ENCODE peak calls at places on chromosome 15, in six cellular contexts. L is astrocyte; G is activated CD8-positive, alpha-beta memory T cell treated with anti-CD3 and anti-CD28 coated beads, Interleukin-2, amount 50 U/mL, for 4 hours; K is tibial artery; C is NCI-H2081 treated with DMSO at 0.1 percent for 48 hours; B is iris pigment epithelial cell. F is an unnamed sample.

GRCh38 chr15:77528290-77528967 is 104.3 kb downstream of the LINGO1 start:
- DNase-seq in K (peak; percentile 31), B (no peak), C (no peak), L (no peak), G (no peak), F (no peak)

GRCh38 chr15:64574220-64574994 is 114.0 kb downstream of the ZNF609 start:
- DNase-seq in B (peak; percentile 81), L (peak; percentile 39), C (no peak), K (no peak), G (no peak), F (peak; percentile 58)

GRCh38 chr15:57377478-57377847 is 1.2 kb downstream of the CGNL1 start:
- DNase-seq in G (no peak), C (no peak), K (no peak), L (no peak), B (no peak), F (no peak)

GRCh38 chr15:77507911-77508310 is 87.2 kb downstream of the HMG20A start:
- DNase-seq in G (no peak), L (peak; percentile 67), K (no peak), B (peak; percentile 58), C (no peak), F (no peak)

GRCh38 chr15:69760890-69761568 is 308.4 kb downstream of the RPLP1 start:
- DNase-seq in K (peak; percentile 88), L (peak; percentile 99), C (no peak), B (peak; percentile 99), G (peak; percentile 77), F (peak; percentile 98)

GRCh38 chr15:67109141-67110034 is 44.0 kb downstream of the SMAD3 start:
- DNase-seq in L (peak; percentile 100), K (peak; percentile 83), G (no peak), C (no peak), B (peak; percentile 98), F (peak; percentile 98)

GRCh38 chr15:72481015-72481659 is 7.0 kb downstream of the ARIH1 start:
- DNase-seq in L (no peak), K (no peak), B (no peak), C (no peak), G (no peak), F (no peak)

GRCh38 chr15:67968564-67969440 is 85.3 kb upstream of the PIAS1 start:
- DNase-seq in C (no peak), B (no peak), G (no peak), L (no peak), K (no peak), F (no peak)

GRCh38 chr15:48963524-48964113 is at the start of gene SHC4:
- DNase-seq in C (peak; percentile 53), B (peak; percentile 87), K (peak; percentile 75), G (no peak), L (peak; percentile 73), F (peak; percentile 86)

GRCh38 chr15:64947211-64947610 is 35.5 kb downstream of the ANKDD1A start:
- DNase-seq in G (no peak), L (no peak), C (no peak), K (no peak), B (no peak), F (no peak)

GRCh38 chr15:62270216-62270921 is 105.3 kb upstream of the C2CD4B start:
- DNase-seq in C (no peak), G (no peak), B (no peak), K (no peak), L (no peak), F (no peak)

GRCh38 chr15:48507416-48508065 is 138.0 kb downstream of the FBN1 start:
- DNase-seq in G (no peak), K (no peak), L (peak; percentile 45), C (no peak), B (peak; percentile 81), F (peak; percentile 59)

GRCh38 chr15:41908681-41909461 is 15.0 kb upstream of the SPTBN5 start:
- DNase-seq in G (no peak), C (no peak), B (no peak), L (no peak), K (no peak), F (no peak)

GRCh38 chr15:64355559-64356442 is at the start of gene CSNK1G1:
- DNase-seq in B (peak; percentile 98), G (peak; percentile 93), K (peak; percentile 96), L (peak; percentile 95), C (peak; percentile 81), F (peak; percentile 98)

GRCh38 chr15:80839764-80840130 is 60.6 kb downstream of the CEMIP start:
- DNase-seq in L (no peak), G (no peak), K (no peak), B (no peak), C (no peak), F (no peak)

GRCh38 chr15:70420421-70421196 is 322.9 kb upstream of the TLE3 start:
- DNase-seq in K (no peak), B (no peak), L (no peak), C (no peak), G (no peak), F (no peak)

GRCh38 chr15:58479941-58480340 is 48.1 kb downstream of the LIPC start:
- DNase-seq in G (no peak), K (no peak), B (no peak), L (peak; percentile 65), C (no peak), F (no peak)

GRCh38 chr15:71282086-71282485 is 166.8 kb downstream of the THSD4 start:
- DNase-seq in B (peak; percentile 93), G (no peak), L (peak; percentile 73), C (no peak), K (no peak), F (peak; percentile 64)

GRCh38 chr15:99322643-99323405 is 71.5 kb downstream of the LRRC28 start:
- DNase-seq in C (no peak), K (no peak), G (no peak), B (no peak), L (peak; percentile 31), F (no peak)

GRCh38 chr15:63357061-63357460 is 24.6 kb downstream of the CA12 start:
- DNase-seq in G (no peak), K (no peak), B (no peak), C (no peak), L (no peak), F (no peak)

GRCh38 chr15:74907277-74907870 is 723 bp upstream of the FAM219B start:
- DNase-seq in C (no peak), K (no peak), L (no peak), B (no peak), G (no peak), F (peak; percentile 18)

GRCh38 chr15:93420050-93420452 is 331.0 kb upstream of the RGMA start:
- DNase-seq in B (no peak), K (no peak), G (no peak), C (no peak), L (no peak), F (no peak)

GRCh38 chr15:84840741-84841429 is 23.7 kb downstream of the ALPK3 start:
- DNase-seq in C (no peak), K (peak; percentile 95), B (peak; percentile 68), G (no peak), L (peak; percentile 57), F (peak; percentile 31)

GRCh38 chr15:81939604-81940440 is 106.0 kb downstream of the MEX3B start:
- DNase-seq in C (no peak), K (no peak), B (peak; percentile 64), G (no peak), L (peak; percentile 16), F (peak; percentile 59)

GRCh38 chr15:67175643-67176071 is 78.8 kb downstream of the AAGAB start:
- DNase-seq in C (no peak), B (peak; percentile 91), G (no peak), K (peak; percentile 76), L (no peak), F (peak; percentile 49)

GRCh38 chr15:27808182-27808581 is 290.9 kb downstream of the OCA2 start:
- DNase-seq in K (no peak), B (no peak), C (no peak), L (no peak), G (no peak), F (no peak)

GRCh38 chr15:70794596-70795310 is 31.4 kb upstream of the UACA start:
- DNase-seq in C (no peak), K (no peak), B (peak; percentile 79), G (no peak), L (peak; percentile 76), F (peak; percentile 73)

GRCh38 chr15:29870495-29871151 is 48.4 kb upstream of the TJP1 start:
- DNase-seq in K (peak; percentile 77), C (no peak), B (no peak), G (no peak), L (no peak), F (no peak)

GRCh38 chr15:38190501-38190900 is 62.1 kb upstream of the SPRED1 start:
- DNase-seq in B (no peak), C (no peak), K (no peak), L (no peak), G (no peak), F (no peak)

GRCh38 chr15:68795298-68795848 is 25.3 kb downstream of the ANP32A start:
- DNase-seq in B (peak; percentile 86), K (peak; percentile 96), L (peak; percentile 74), G (peak; percentile 38), C (no peak), F (peak; percentile 66)